ENCODE peak calls at places on chromosomes 2 and 18, in ten cellular contexts. I is mucosa of descending colon, E is WTC11, P is dorsolateral prefrontal cortex, T is tibial nerve, R is upper lobe of left lung, L is H9, S is lower leg skin, Q is cardiac fibroblast, A is AG04449. J is an unnamed sample.

GRCh38 chr18:48023334-48024008 is 93.0 kb upstream of the SMAD2 start:
- DNase-seq in R (no peak), P (no peak), A (no peak), L (peak), I (peak), Q (peak), E (peak), S (no peak), T (no peak), J (no peak)

GRCh38 chr2:4445821-4446220 is 742.4 kb downstream of the DCDC2C start:
- DNase-seq in A (no peak), R (no peak), T (no peak), S (no peak), E (no peak), I (no peak), Q (no peak), L (no peak), P (no peak), J (no peak)

GRCh38 chr18:907171-907879 is 2.7 kb downstream of the ADCYAP1 start:
- DNase-seq in R (peak), L (peak), A (no peak), T (no peak), I (no peak), E (peak), Q (no peak), S (no peak), P (no peak), J (no peak)

GRCh38 chr18:60892441-60892840 is 440.8 kb upstream of the CDH20 start:
- DNase-seq in T (no peak), I (no peak), R (no peak), E (no peak), L (no peak), S (no peak), Q (peak), A (no peak), P (no peak), J (no peak)

GRCh38 chr2:226792155-226792871 is 7.3 kb downstream of the IRS1 start:
- DNase-seq in S (no peak), I (no peak), E (no peak), P (no peak), A (no peak), R (no peak), L (no peak), T (no peak), Q (no peak), J (no peak)

GRCh38 chr2:119253760-119254600 is 30.3 kb downstream of the STEAP3 start:
- DNase-seq in L (peak), T (no peak), P (no peak), A (no peak), E (no peak), I (no peak), R (no peak), S (no peak), Q (no peak), J (no peak)

GRCh38 chr2:41836944-41837343 is 210.9 kb upstream of the PKDCC start:
- DNase-seq in S (no peak), T (no peak), R (no peak), P (no peak), E (peak), L (peak), I (peak), A (no peak), Q (peak), J (peak)

GRCh38 chr18:44033144-44033543 is 647.5 kb upstream of the SETBP1 start:
- DNase-seq in A (no peak), L (no peak), R (no peak), S (no peak), P (no peak), Q (no peak), I (no peak), T (no peak), E (no peak), J (no peak)

GRCh38 chr18:26746284-26747130 is 119.0 kb downstream of the AQP4 start:
- DNase-seq in S (no peak), P (no peak), A (no peak), E (no peak), Q (peak), I (no peak), T (no peak), R (no peak), L (no peak), J (no peak)

GRCh38 chr2:174607989-174608865 is 10.6 kb upstream of the WIPF1 start:
- DNase-seq in S (no peak), T (no peak), Q (no peak), A (no peak), P (no peak), R (no peak), E (no peak), I (no peak), L (no peak), J (no peak)

GRCh38 chr2:23522726-23523410 is 137.9 kb downstream of the KLHL29 start:
- DNase-seq in A (no peak), R (no peak), I (no peak), E (no peak), P (no peak), Q (no peak), L (no peak), T (no peak), S (no peak), J (no peak)

GRCh38 chr2:225512873-225513580 is 113.5 kb downstream of the NYAP2 start:
- DNase-seq in Q (no peak), E (no peak), S (no peak), L (no peak), R (peak), T (no peak), I (no peak), P (no peak), A (no peak), J (no peak)

GRCh38 chr2:200288670-200289429 is 17.6 kb upstream of the SPATS2L start:
- DNase-seq in A (no peak), L (no peak), R (no peak), I (no peak), S (peak), P (no peak), T (peak), Q (peak), E (no peak), J (no peak)

GRCh38 chr18:68725341-68725740 is 10.4 kb upstream of the TMX3 start:
- DNase-seq in A (no peak), P (no peak), S (no peak), Q (no peak), L (no peak), E (no peak), T (no peak), R (no peak), I (no peak), J (no peak)

GRCh38 chr2:150997702-150998480 is 263.8 kb downstream of the RBM43 start:
- DNase-seq in L (no peak), S (no peak), T (no peak), I (no peak), E (no peak), A (no peak), R (no peak), Q (no peak), P (no peak), J (no peak)

GRCh38 chr2:174039551-174040416 is 74.6 kb upstream of the SP3 start:
- DNase-seq in T (peak), Q (peak), E (peak), L (peak), S (peak), R (no peak), I (peak), A (peak), P (peak), J (peak)

GRCh38 chr2:30410217-30410616 is 36.8 kb upstream of the LCLAT1 start:
- DNase-seq in E (no peak), P (no peak), R (no peak), L (no peak), Q (no peak), I (no peak), A (peak), T (no peak), S (no peak), J (no peak)

GRCh38 chr2:75100011-75100680 is 99.2 kb downstream of the TACR1 start:
- DNase-seq in S (no peak), E (no peak), R (no peak), T (no peak), L (no peak), I (no peak), P (no peak), A (peak), Q (peak), J (no peak)

GRCh38 chr2:235098273-235098672 is 146.5 kb downstream of the SH3BP4 start:
- DNase-seq in Q (no peak), I (no peak), E (no peak), R (no peak), T (no peak), A (no peak), S (no peak), L (no peak), P (no peak), J (no peak)

GRCh38 chr18:31612124-31612523 is 20.4 kb downstream of the TTR start:
- DNase-seq in A (no peak), P (peak), L (no peak), E (no peak), R (no peak), T (no peak), Q (no peak), S (no peak), I (no peak), J (no peak)

GRCh38 chr2:32772623-32773221 is 144.9 kb downstream of the TTC27 start:
- DNase-seq in L (peak), E (peak), Q (peak), S (no peak), R (no peak), P (no peak), I (no peak), T (no peak), A (peak), J (peak)

GRCh38 chr2:137467246-137467862 is 496.9 kb upstream of the HNMT start:
- DNase-seq in S (peak), R (no peak), L (peak), Q (peak), T (no peak), E (peak), A (no peak), I (no peak), P (no peak), J (peak)

GRCh38 chr18:74840492-74841167 is 243.0 kb downstream of the ZNF407 start:
- DNase-seq in L (no peak), Q (peak), T (no peak), E (no peak), R (no peak), S (no peak), A (peak), I (no peak), P (no peak), J (no peak)

GRCh38 chr2:129457277-129457818 is 522.1 kb upstream of the RAB6C start:
- DNase-seq in A (no peak), T (no peak), R (no peak), Q (no peak), I (no peak), L (no peak), E (no peak), P (no peak), S (no peak), J (no peak)

DNA sequence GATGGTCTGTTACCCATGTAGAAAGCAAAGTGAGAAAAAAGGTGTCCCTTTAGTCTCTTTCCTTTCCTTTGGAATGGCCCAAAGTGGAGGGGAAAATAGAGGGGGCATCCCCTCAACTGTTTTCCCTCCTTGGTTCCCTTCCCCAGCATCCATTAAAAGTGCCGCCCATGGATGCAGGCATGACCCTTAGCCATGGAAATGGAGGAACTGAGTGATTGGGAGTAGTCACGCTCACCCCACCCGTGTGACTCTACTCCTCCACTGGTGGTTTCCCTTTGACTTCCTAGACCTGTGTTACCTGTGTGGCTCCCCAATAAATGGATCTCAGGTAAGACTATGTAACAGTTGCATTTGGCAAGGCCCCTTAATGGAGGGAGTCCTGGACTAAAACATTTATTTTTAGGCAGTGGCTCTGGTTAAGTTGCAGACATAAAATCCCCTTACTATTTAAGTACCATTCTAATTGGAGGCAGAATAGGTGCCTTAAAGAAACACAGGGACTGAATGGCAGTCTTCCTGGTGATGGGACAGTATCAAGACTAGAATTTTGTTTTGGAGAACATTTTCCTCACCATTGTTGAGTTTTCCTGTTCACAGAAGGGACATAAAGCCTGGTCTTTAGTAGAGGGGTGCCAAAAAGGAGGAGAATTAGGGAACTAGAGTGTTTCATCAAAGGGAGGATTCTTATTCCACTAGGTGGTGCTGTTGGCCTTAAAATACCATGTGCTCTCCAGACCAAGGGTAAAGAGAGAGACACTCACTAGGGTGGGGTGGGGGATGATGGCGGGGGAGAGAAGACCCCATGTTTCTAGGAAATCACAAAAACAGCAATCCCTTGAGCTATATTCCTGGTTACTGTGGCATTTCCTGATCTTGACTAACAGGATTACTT is 25.7 kb upstream of the PLA2R1 start:
- DNase-seq in Q (peak), E (no peak), I (no peak), L (no peak), P (no peak), S (no peak), T (no peak), R (no peak), A (no peak), J (no peak)
- TF ChIP-seq CTCF in Q (peak), E (no peak), I (no peak), L (peak), P (no peak), S (no peak), T (peak), R (no peak), A (no peak), J (no peak)

GRCh38 chr2:1546901-1547300 is 133.6 kb downstream of the TPO start:
- DNase-seq in E (no peak), S (no peak), R (peak), P (no peak), T (no peak), Q (no peak), L (no peak), A (no peak), I (no peak), J (no peak)
- TF ChIP-seq CTCF in E (no peak), S (no peak), R (no peak), P (no peak), T (no peak), Q (peak), L (peak), A (peak), I (no peak), J (no peak)

GRCh38 chr2:14942991-14943390 is 310.5 kb downstream of the LRATD1 start:
- DNase-seq in T (no peak), I (no peak), E (no peak), R (no peak), A (no peak), L (no peak), S (no peak), Q (no peak), P (no peak), J (no peak)

GRCh38 chr2:14941151-14941631 is 308.7 kb downstream of the LRATD1 start:
- DNase-seq in I (no peak), R (no peak), E (no peak), Q (no peak), T (peak), A (no peak), L (no peak), P (peak), S (no peak), J (no peak)

DNA sequence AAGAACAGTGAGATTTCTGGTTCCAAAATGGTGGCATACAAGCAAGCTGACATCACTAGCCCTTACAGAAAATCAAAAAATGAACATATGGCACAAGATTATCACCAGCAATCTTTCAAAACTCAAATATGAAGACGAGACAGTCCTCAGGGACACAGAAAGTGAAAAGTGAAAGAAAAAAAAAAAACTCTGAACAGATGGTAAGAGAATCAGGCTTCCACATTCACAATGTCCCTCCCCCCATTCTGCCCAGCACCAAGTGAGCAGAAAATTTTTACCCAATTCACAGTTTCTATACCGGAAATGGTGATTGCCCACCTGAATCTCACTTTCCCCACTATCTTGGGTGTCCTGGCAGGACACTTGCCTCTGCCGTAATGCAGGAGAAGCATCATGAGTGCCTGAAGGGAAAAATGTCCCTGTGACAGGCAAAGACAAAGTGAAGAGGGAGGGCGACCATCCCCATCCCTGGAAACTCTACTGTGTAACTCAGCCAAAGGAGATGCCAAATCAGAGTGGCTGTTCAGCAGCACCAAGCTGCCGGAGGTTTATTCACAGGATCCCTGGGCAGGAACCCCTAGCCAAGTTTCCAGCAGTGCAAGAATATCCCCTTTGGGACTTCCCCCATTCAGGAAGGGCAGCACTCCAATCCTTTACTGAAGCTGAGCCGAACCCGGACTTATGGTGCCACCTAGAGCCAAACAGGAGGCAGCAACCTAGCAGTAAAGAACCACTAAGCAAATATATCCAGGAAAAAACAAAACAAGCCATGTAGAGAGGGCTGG is 312.2 kb downstream of the LRATD1 start:
- DNase-seq in T (no peak), Q (no peak), A (no peak), I (no peak), S (no peak), L (peak), E (peak), P (no peak), R (no peak), J (no peak)
- TF ChIP-seq CTCF in T (no peak), Q (peak), A (no peak), I (no peak), S (no peak), L (peak), E (peak), P (no peak), R (no peak), J (peak)

GRCh38 chr2:205903549-205904129 is 182.3 kb downstream of the INO80D start:
- DNase-seq in I (peak), E (peak), Q (no peak), P (no peak), L (peak), T (no peak), A (no peak), R (no peak), S (no peak), J (no peak)
- TF ChIP-seq CTCF in I (no peak), E (peak), Q (peak), P (no peak), L (peak), T (peak), A (peak), R (peak), S (no peak), J (peak)